ENCODE peak calls at places on chromosomes 13 and 19, in eight cellular contexts. E is H1, V is A549, R is endothelial cell of umbilical vein, N is HepG2, T is HCT116, C is K562, W is GM12878. D is an unnamed sample.

GRCh38 chr13:42102961-42103688 is 54.7 kb downstream of the DGKH start:
- DNase-seq in E (no peak), V (no peak), T (no peak), W (no peak), C (no peak), R (no peak), N (no peak), D (no peak)

GRCh38 chr13:37914781-37915391 is 45.3 kb upstream of the TRPC4 start:
- DNase-seq in R (peak; percentile 4), C (no peak), T (no peak), N (no peak), V (no peak), E (no peak), W (no peak), D (no peak)

GRCh38 chr19:37007587-37008220 is 70.5 kb upstream of the ZNF420 start:
- DNase-seq in N (no peak), R (no peak), W (no peak), C (peak; percentile 36), E (peak; percentile 1), V (peak; percentile 61), T (no peak), D (no peak)

GRCh38 chr13:46469064-46469463 is 82.0 kb upstream of the RUBCNL start:
- DNase-seq in E (no peak), R (no peak), T (no peak), C (no peak), W (no peak), N (no peak), V (no peak), D (no peak)

GRCh38 chr13:105446197-105446596 is 1089.3 kb downstream of the EFNB2 start:
- DNase-seq in E (no peak), N (no peak), V (peak; percentile 9), C (no peak), W (no peak), R (no peak), T (no peak), D (no peak)

GRCh38 chr19:49638360-49638759 is 1.6 kb downstream of the RRAS start:
- DNase-seq in R (peak; percentile 21), C (peak; percentile 29), T (no peak), E (no peak), V (peak; percentile 49), W (no peak), N (no peak), D (no peak)

GRCh38 chr13:114054269-114054668 is 78.2 kb downstream of the RASA3 start:
- DNase-seq in W (no peak), T (no peak), N (no peak), C (peak; percentile 62), V (no peak), R (no peak), E (no peak), D (peak; percentile 49)

GRCh38 chr13:100040196-100040595 is 48.7 kb upstream of the PCCA start:
- DNase-seq in V (peak; percentile 11), N (peak; percentile 47), E (no peak), W (no peak), C (no peak), R (no peak), T (no peak), D (no peak)

GRCh38 chr13:100128838-100129237 is 39.9 kb downstream of the PCCA start:
- DNase-seq in E (no peak), T (no peak), N (peak; percentile 58), V (no peak), R (no peak), C (no peak), W (no peak), D (peak; percentile 37)

GRCh38 chr19:4624733-4625362 is 14.5 kb upstream of the TNFAIP8L1 start:
- DNase-seq in R (peak; percentile 42), C (peak; percentile 69), N (peak; percentile 66), W (no peak), T (peak; percentile 65), V (peak; percentile 79), E (no peak), D (peak; percentile 37)

GRCh38 chr19:1272423-1273262 is 2.7 kb upstream of the FAM174C start:
- DNase-seq in W (no peak), C (peak; percentile 58), R (no peak), V (no peak), T (no peak), N (no peak), E (no peak), D (no peak)

GRCh38 chr19:42069619-42070293 is at the start of gene GRIK5:
- DNase-seq in V (no peak), T (no peak), C (no peak), N (no peak), W (no peak), R (no peak), E (no peak), D (no peak)

GRCh38 chr19:1455336-1456120 is 5.6 kb downstream of the APC2 start:
- DNase-seq in R (peak; percentile 53), C (peak; percentile 92), N (peak; percentile 76), E (peak; percentile 90), T (peak; percentile 97), W (no peak), V (peak; percentile 88), D (no peak)

GRCh38 chr19:13984875-13985741 is 21.0 kb downstream of the RFX1 start:
- DNase-seq in C (no peak), R (no peak), E (no peak), N (peak; percentile 18), V (no peak), T (no peak), W (no peak), D (no peak)

GRCh38 chr13:37869506-37869755 is 141 bp downstream of the TRPC4 start:
- DNase-seq in V (no peak), C (no peak), E (no peak), T (no peak), N (no peak), R (no peak), W (no peak), D (no peak)

GRCh38 chr13:26184791-26185250 is 37.3 kb downstream of the RNF6 start:
- DNase-seq in C (peak; percentile 78), V (peak; percentile 68), E (no peak), R (peak; percentile 65), W (peak; percentile 12), N (peak; percentile 72), T (peak; percentile 39), D (peak; percentile 83)

GRCh38 chr13:81326913-81327312 is 986.0 kb upstream of the SPRY2 start:
- DNase-seq in R (no peak), N (no peak), W (no peak), T (no peak), E (no peak), C (no peak), V (no peak), D (no peak)

GRCh38 chr13:48411281-48412099 is 1.4 kb downstream of the LPAR6 start:
- DNase-seq in N (no peak), V (no peak), R (peak; percentile 59), W (no peak), T (no peak), C (no peak), E (no peak), D (peak; percentile 17)

GRCh38 chr19:7293795-7294570 is at the start of gene INSR:
- DNase-seq in N (peak; percentile 83), C (peak; percentile 85), W (peak; percentile 54), R (peak; percentile 90), V (peak; percentile 85), T (peak; percentile 75), E (peak; percentile 39), D (peak; percentile 96)

GRCh38 chr19:10289836-10290438 is at the start of gene ICAM5:
- DNase-seq in W (no peak), N (no peak), C (peak; percentile 94), V (peak; percentile 50), R (no peak), E (no peak), T (peak; percentile 57), D (peak; percentile 81)

GRCh38 chr13:29810145-29810742 is 40.2 kb downstream of the UBL3 start:
- DNase-seq in W (no peak), T (no peak), E (no peak), N (peak; percentile 5), R (no peak), V (no peak), C (no peak), D (no peak)

GRCh38 chr13:100803091-100803490 is 128.5 kb upstream of the TMTC4 start:
- DNase-seq in C (no peak), N (no peak), T (no peak), W (no peak), V (no peak), R (no peak), E (no peak), D (no peak)

GRCh38 chr19:10431943-10432735 is 11.8 kb downstream of the PDE4A start:
- DNase-seq in N (no peak), W (no peak), R (no peak), V (no peak), E (no peak), C (peak; percentile 89), T (no peak), D (peak; percentile 82)

GRCh38 chr13:27353166-27353583 is 71.2 kb upstream of the GTF3A start:
- DNase-seq in N (peak; percentile 30), W (peak; percentile 89), T (no peak), E (no peak), V (no peak), R (no peak), C (no peak), D (no peak)
- TF ChIP-seq MAX in N (no peak), W (no peak), T (no peak), E (no peak), V (no peak), R (no peak), C (no peak), D (no peak)

GRCh38 chr19:8513687-8514504 is at the start of gene ZNF414:
- DNase-seq in W (peak; percentile 60), C (peak; percentile 98), R (peak; percentile 93), N (peak; percentile 83), V (peak; percentile 97), T (peak; percentile 97), E (peak; percentile 96), D (peak; percentile 100)
- TF ChIP-seq POLR2A in W (peak; percentile 98), C (peak; percentile 87), R (peak; percentile 93), N (peak; percentile 90), V (peak; percentile 92), T (peak; percentile 94), E (peak; percentile 96), D (peak; percentile 92)

DNA sequence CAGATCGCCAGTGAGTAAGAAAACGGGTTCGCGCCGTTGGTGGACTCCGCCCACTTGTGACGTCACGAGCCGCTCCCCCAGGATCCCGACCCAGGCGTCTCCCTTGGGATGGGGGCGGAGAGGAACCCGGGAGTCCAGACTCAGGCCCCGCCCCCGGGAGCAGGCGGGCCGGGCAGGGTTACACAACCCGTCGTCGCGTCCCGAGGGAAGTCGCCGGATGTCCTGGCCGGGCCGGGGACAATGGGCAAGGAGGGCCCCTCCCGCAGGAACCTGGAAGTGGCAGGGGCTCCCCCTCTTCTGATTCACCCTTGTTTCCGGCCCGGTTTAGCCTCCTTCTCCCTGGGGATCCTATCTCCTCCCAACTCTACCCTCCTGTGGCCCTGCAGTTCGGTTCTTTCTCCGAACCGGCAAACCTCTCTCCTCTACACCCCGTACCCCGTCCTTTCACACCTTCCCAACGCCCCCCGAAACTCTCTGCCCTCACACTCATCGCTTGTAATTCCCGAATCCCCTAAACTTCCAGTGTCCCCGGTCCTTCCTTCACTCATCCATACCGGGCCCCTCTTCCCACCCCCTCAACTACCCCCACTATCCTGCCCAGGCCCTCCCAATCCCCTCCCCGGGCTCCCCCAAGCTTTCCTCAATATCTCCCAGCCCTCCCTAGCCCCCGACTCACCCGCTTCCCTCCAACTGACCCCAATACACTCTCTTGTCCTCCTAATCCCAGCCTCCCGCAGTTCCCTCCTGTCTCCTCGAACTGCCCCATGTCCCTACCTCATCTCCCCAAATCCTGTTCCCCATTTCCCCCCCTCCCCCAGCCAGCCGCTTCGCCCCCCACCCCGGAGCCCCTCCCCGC is 20.0 kb upstream of the ERCC1 start:
- DNase-seq in C (peak; percentile 95), W (no peak), E (peak; percentile 76), N (peak; percentile 93), R (peak; percentile 93), V (peak; percentile 98), T (peak; percentile 83), D (peak; percentile 93)
- TF ChIP-seq MAX in C (no peak), W (no peak), E (peak; percentile 35), N (peak; percentile 68), R (no peak), V (peak; percentile 56), T (no peak), D (no peak)

GRCh38 chr13:71303144-71303543 is 563.9 kb downstream of the DACH1 start:
- DNase-seq in N (no peak), E (no peak), C (no peak), V (no peak), W (no peak), R (no peak), T (no peak), D (no peak)
- TF ChIP-seq POLR2A in N (no peak), E (no peak), C (no peak), V (no peak), W (no peak), R (no peak), T (no peak), D (no peak)

D was measured in NB4.